ENCODE peak calls at places on chromosome 6, in five cellular contexts. D is anterior cingulate cortex; N is activated gamma-delta T cell treated with anti-CD3 and anti-CD28 coated beads, Interleukin-2, amount 50 U/mL, for 16 hours; C is fibroblast of the aortic adventitia; U is A172. V is an unnamed sample.
A peak's percentile ranks its signal among the peaks of the same experiment; 100 is the strongest.

GRCh38 chr6:72530750-72531149 is 91.1 kb upstream of the KCNQ5 start:
- DNase-seq in C (no peak), N (no peak), D (no peak), U (no peak), V (no peak)

GRCh38 chr6:101146389-101146788 is 247.1 kb upstream of the GRIK2 start:
- DNase-seq in N (no peak), C (peak; percentile 7), D (no peak), U (peak; percentile 13), V (peak; percentile 79)

GRCh38 chr6:136403166-136403980 is 113.7 kb upstream of the BCLAF1 start:
- DNase-seq in U (peak; percentile 89), D (no peak), C (peak; percentile 88), N (no peak), V (peak; percentile 93)

GRCh38 chr6:16181429-16182359 is 52.8 kb downstream of the MYLIP start:
- DNase-seq in N (no peak), U (no peak), C (no peak), D (no peak), V (no peak)

GRCh38 chr6:129980821-129981220 is 37.6 kb upstream of the L3MBTL3 start:
- DNase-seq in D (no peak), N (no peak), C (no peak), U (no peak), V (no peak)

GRCh38 chr6:105428342-105428957 is 25.6 kb upstream of the PREP start:
- DNase-seq in U (peak; percentile 61), C (peak; percentile 91), N (no peak), D (no peak), V (peak; percentile 41)

GRCh38 chr6:42156638-42157037 is 14.2 kb upstream of the C6orf132 start:
- DNase-seq in D (no peak), N (no peak), U (no peak), C (no peak), V (no peak)

GRCh38 chr6:3911130-3911529 is 62.0 kb downstream of the FAM50B start:
- DNase-seq in N (no peak), U (peak; percentile 32), C (no peak), D (no peak), V (peak; percentile 52)

GRCh38 chr6:149451361-149452061 is 33.3 kb downstream of the ZC3H12D start:
- DNase-seq in N (no peak), D (peak; percentile 7), C (no peak), U (no peak), V (no peak)

GRCh38 chr6:31907158-31907813 is 5.4 kb upstream of the ZBTB12 start:
- DNase-seq in C (peak; percentile 83), U (no peak), D (no peak), N (no peak), V (peak; percentile 84)